ENCODE peak calls at places on chromosome 1, in five cellular contexts. Q is heart left ventricle, N is brain microvascular endothelial cell, C is left ventricle myocardium inferior, G is ovary. V is an unnamed sample.

GRCh38 chr1:165298081-165298820 is 58.3 kb downstream of the LMX1A start:
- DNase-seq in Q (no peak), N (no peak), C (no peak), G (no peak), V (no peak)

GRCh38 chr1:243974451-243975292 is 76.4 kb upstream of the ZBTB18 start:
- DNase-seq in Q (no peak), N (peak), C (no peak), G (no peak), V (no peak)

GRCh38 chr1:101938681-101939080 is 58.0 kb downstream of the OLFM3 start:
- DNase-seq in Q (no peak), N (no peak), C (no peak), G (no peak), V (no peak)

GRCh38 chr1:99964806-99965205 is 5.0 kb upstream of the SLC35A3 start:
- DNase-seq in Q (no peak), N (no peak), C (no peak), G (no peak), V (no peak)

GRCh38 chr1:162235261-162235780 is 141.3 kb downstream of the SPATA46 start:
- DNase-seq in Q (no peak), N (no peak), C (no peak), G (peak), V (no peak)

GRCh38 chr1:15411593-15412487 is 2.2 kb downstream of the EFHD2 start:
- DNase-seq in Q (peak), N (no peak), C (peak), G (peak), V (peak)

GRCh38 chr1:200090252-200091159 is 63.0 kb downstream of the NR5A2 start:
- DNase-seq in Q (no peak), N (peak), C (no peak), G (no peak), V (no peak)

GRCh38 chr1:230157409-230158390 is 90.7 kb downstream of the GALNT2 start:
- DNase-seq in Q (peak), N (no peak), C (no peak), G (no peak), V (no peak)

GRCh38 chr1:101376121-101377095 is 139.6 kb downstream of the S1PR1 start:
- DNase-seq in Q (no peak), N (no peak), C (no peak), G (no peak), V (no peak)

GRCh38 chr1:210123924-210124589 is 108.5 kb upstream of the SERTAD4 start:
- DNase-seq in Q (no peak), N (peak), C (no peak), G (no peak), V (no peak)

GRCh38 chr1:223462047-223462446 is 68.8 kb downstream of the CCDC185 start:
- DNase-seq in Q (no peak), N (no peak), C (no peak), G (no peak), V (no peak)

GRCh38 chr1:26094677-26095383 is 16.8 kb upstream of the PDIK1L start:
- DNase-seq in Q (peak), N (no peak), C (peak), G (no peak), V (no peak)

GRCh38 chr1:179146916-179147315 is 65.0 kb downstream of the TOR3A start:
- DNase-seq in Q (no peak), N (no peak), C (no peak), G (no peak), V (no peak)

GRCh38 chr1:220702733-220703704 is 12.9 kb downstream of the C1orf115 start:
- DNase-seq in Q (no peak), N (no peak), C (no peak), G (no peak), V (no peak)

GRCh38 chr1:44481701-44482100 is 76.6 kb downstream of the RNF220 start:
- DNase-seq in Q (no peak), N (no peak), C (no peak), G (no peak), V (no peak)

GRCh38 chr1:43711524-43712386 is 4.4 kb downstream of the ST3GAL3 start:
- DNase-seq in Q (no peak), N (peak), C (no peak), G (no peak), V (no peak)

GRCh38 chr1:179105393-179105792 is 23.5 kb downstream of the TOR3A start:
- DNase-seq in Q (no peak), N (no peak), C (no peak), G (no peak), V (no peak)

GRCh38 chr1:25556791-25557476 is 13.5 kb downstream of the LDLRAP1 start:
- DNase-seq in Q (no peak), N (no peak), C (no peak), G (no peak), V (no peak)

GRCh38 chr1:196423612-196424011 is 184.6 kb downstream of the KCNT2 start:
- DNase-seq in Q (no peak), N (no peak), C (no peak), G (no peak), V (no peak)

GRCh38 chr1:108913105-108913948 is 36.5 kb downstream of the GPSM2 start:
- DNase-seq in Q (no peak), N (no peak), C (no peak), G (no peak), V (no peak)

GRCh38 chr1:237568955-237569354 is 321.8 kb downstream of the ZP4 start:
- DNase-seq in Q (no peak), N (no peak), C (no peak), G (no peak), V (no peak)

GRCh38 chr1:61642475-61643232 is 82.3 kb downstream of the TM2D1 start:
- DNase-seq in Q (no peak), N (no peak), C (no peak), G (no peak), V (no peak)

GRCh38 chr1:81876901-81877750 is 76.4 kb downstream of the ADGRL2 start:
- DNase-seq in Q (no peak), N (peak), C (no peak), G (no peak), V (no peak)

GRCh38 chr1:60262701-60263100 is 189.1 kb upstream of the C1orf87 start:
- DNase-seq in Q (no peak), N (no peak), C (no peak), G (no peak), V (no peak)

GRCh38 chr1:156308078-156308477 is 9.0 kb upstream of the VHLL start:
- DNase-seq in Q (no peak), N (peak), C (no peak), G (no peak), V (no peak)

GRCh38 chr1:177966199-177966598 is 3.7 kb downstream of the SEC16B start:
- DNase-seq in Q (no peak), N (no peak), C (no peak), G (no peak), V (no peak)

GRCh38 chr1:228930479-228930957 is 195.2 kb downstream of the RHOU start:
- DNase-seq in Q (no peak), N (no peak), C (no peak), G (no peak), V (no peak)

GRCh38 chr1:107926436-107927080 is 38.4 kb downstream of the VAV3 start:
- DNase-seq in Q (no peak), N (no peak), C (no peak), G (no peak), V (no peak)

GRCh38 chr1:153534933-153535663 is 693 bp downstream of the S100A6 start:
- DNase-seq in Q (peak), N (no peak), C (peak), G (peak), V (peak)

GRCh38 chr1:111032295-111032897 is 68.7 kb upstream of the LRIF1 start:
- DNase-seq in Q (no peak), N (peak), C (no peak), G (no peak), V (peak)

GRCh38 chr1:12597792-12598191 is 20.2 kb downstream of the DHRS3 start:
- DNase-seq in Q (peak), N (no peak), C (peak), G (no peak), V (no peak)

GRCh38 chr1:63704443-63704842 is 69.4 kb upstream of the ROR1 start:
- DNase-seq in Q (no peak), N (no peak), C (no peak), G (no peak), V (no peak)

DNA sequence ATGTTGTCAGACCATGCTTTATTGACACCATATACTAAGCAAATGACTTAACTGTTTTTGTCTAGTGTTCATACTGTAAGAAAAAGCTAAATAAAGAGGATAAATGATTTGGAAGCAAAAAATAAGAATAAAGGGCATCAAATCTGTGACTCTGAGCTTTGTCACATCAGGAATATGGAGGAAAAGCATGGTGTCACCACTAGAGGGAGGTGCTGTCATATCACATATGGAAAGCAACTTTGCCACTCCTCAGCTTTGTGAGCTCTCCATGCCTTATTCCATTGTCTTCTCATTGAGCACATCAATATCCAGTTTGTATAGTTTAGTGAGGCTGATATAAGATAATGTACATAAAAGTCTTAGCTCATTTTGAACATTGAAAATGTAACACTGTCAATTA is 20.8 kb upstream of the GBP1 start:
- DNase-seq in Q (no peak), N (peak), C (no peak), G (no peak), V (peak)
- TF ChIP-seq CTCF in Q (peak), N (peak), C (peak), G (peak), V (peak)

GRCh38 chr1:234154320-234155251 is 218.7 kb upstream of the COA6 start:
- DNase-seq in Q (no peak), N (peak), C (no peak), G (no peak), V (peak)
- TF ChIP-seq CTCF in Q (peak), N (peak), C (peak), G (no peak), V (peak)

DNA sequence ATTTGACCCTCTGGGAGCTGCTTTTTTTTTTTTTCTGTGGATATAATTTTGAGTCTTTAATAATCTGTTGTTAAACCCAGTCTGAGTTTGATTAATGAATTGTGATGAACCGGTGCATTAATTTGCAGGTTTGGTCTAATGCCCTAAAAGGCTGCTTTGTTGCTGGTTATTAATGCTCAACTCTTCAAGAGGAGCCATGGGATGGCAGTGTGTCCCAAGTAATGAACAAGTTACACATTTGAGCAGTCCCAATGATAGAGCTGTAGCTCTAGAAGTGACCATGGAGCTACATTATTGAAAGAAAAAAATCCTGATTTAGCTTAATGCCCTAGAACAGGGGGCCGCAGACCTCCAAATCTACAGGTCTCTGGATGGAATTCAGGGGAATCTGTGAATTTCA is 53.1 kb downstream of the RWDD3 start:
- DNase-seq in Q (no peak), N (no peak), C (no peak), G (no peak), V (no peak)
- TF ChIP-seq CTCF in Q (no peak), N (no peak), C (no peak), G (no peak), V (no peak)

GRCh38 chr1:161197560-161198205 is 1.2 kb downstream of the ADAMTS4 start:
- DNase-seq in Q (no peak), N (no peak), C (no peak), G (no peak), V (no peak)

GRCh38 chr1:161196521-161197451 is 2.1 kb downstream of the ADAMTS4 start:
- DNase-seq in Q (peak), N (peak), C (peak), G (peak), V (no peak)

GRCh38 chr1:161199506-161200119 is 759 bp upstream of the ADAMTS4 start:
- DNase-seq in Q (peak), N (no peak), C (no peak), G (peak), V (no peak)

GRCh38 chr1:161198877-161199431 is at the start of gene ADAMTS4:
- DNase-seq in Q (peak), N (peak), C (peak), G (peak), V (no peak)

DNA sequence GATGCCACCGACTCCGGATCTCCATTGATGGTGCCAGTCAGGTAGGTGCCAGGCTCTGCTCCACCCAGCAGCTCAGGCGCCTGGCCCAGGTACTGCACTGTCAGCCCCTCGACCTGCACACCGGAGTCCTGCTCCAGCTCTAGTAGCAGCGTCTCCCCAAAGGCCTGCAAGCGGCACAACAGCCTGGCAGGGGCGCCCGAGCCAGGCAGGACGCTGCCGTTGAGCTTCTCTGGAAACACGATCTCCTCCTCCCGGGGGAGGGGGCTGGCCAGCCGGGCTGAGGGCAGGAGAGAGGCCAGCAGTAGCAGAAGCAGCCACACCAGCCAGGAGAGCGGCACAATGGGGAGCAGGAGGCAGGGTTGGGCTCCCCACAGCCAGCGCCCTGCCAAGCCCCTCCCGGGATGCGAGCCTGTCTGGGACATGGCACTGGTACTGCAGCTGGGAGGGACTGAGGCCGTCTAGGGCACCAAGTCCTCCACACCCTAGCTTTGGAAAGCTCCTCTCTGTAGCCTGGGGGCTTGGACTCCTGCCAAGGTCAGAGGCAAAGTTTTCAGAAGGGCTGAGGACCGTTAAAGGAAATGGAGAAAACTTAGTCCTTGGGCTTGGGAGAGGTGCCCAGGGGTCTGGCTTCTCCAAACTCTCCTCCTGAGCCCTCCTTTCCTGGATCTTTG is 513 bp downstream of the ADAMTS4 start:
- DNase-seq in Q (peak), N (no peak), C (peak), G (peak), V (no peak)
- TF ChIP-seq CTCF in Q (no peak), N (no peak), C (no peak), G (no peak), V (no peak)

GRCh38 chr1:37020653-37021277 is 13.6 kb downstream of the GRIK3 start:
- DNase-seq in Q (no peak), N (no peak), C (no peak), G (no peak), V (no peak)
- TF ChIP-seq CTCF in Q (no peak), N (no peak), C (no peak), G (no peak), V (no peak)

GRCh38 chr1:171139890-171140289 is 45.2 kb upstream of the FMO2 start:
- DNase-seq in Q (peak), N (no peak), C (no peak), G (peak), V (no peak)

GRCh38 chr1:171142451-171143121 is 42.5 kb upstream of the FMO2 start:
- DNase-seq in Q (peak), N (peak), C (no peak), G (peak), V (no peak)

GRCh38 chr1:171142081-171142450 is 43.0 kb upstream of the FMO2 start:
- DNase-seq in Q (peak), N (peak), C (peak), G (peak), V (no peak)

GRCh38 chr1:171140466-171140865 is 44.6 kb upstream of the FMO2 start:
- DNase-seq in Q (no peak), N (no peak), C (peak), G (peak), V (no peak)

DNA sequence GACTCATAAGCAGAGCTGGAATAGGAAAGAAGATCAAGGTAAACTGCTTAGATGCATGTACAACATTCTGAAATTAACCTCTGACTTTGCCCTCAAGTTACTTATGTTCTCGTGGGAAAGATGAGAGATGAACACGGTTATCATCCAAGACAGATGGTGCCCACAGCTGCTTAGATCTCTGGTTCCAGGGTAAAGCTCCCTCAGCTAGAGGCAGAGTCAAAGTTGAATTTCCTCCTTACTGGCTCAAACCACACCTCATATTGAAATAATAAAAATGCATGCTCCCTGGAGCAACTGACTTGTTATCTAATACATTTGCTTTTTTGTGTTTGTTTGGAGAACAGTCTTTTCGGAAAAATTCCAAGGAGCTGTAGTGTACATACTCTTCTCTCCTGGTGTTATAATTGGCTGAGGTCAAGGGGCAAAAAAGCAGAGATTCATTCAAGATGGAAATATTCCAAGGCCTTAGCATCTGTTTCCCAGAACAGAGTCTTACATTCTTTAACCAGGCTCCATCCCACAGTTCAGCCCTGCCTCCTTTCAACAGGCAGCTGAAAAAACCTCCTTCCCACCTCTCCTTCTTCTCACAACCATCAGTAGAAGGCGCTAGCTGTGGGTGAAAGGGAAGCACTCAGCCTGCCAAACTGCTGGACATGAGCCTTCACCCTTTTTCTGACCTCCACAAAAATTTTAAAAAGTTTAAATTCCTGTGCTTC is 43.6 kb upstream of the FMO2 start:
- DNase-seq in Q (peak), N (peak), C (peak), G (peak), V (no peak)
- TF ChIP-seq CTCF in Q (peak), N (peak), C (no peak), G (no peak), V (no peak)

DNA sequence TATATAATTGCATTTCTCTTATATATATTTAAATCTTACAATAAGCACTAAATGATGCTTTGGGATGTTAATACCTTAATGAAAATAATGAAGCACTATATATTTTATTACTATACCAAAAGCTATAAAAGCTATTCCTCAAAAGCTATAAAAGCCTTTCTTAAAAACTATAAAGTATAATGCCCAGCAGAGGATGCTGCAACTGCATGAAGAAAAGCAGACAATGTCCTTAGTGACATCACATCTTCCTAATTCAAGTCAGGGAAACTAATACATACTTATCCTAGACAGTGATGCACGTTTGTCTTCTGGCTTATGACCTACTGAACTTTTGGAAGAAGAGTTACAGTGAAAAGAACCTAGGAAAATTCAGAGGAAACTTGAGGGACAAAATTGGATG is 13.6 kb upstream of the C1orf185 start:
- DNase-seq in Q (no peak), N (peak), C (no peak), G (no peak), V (no peak)
- TF ChIP-seq CTCF in Q (no peak), N (peak), C (no peak), G (no peak), V (peak)

GRCh38 chr1:85898861-85899260 is 190.6 kb upstream of the ZNHIT6 start:
- DNase-seq in Q (no peak), N (peak), C (no peak), G (no peak), V (no peak)

GRCh38 chr1:85888961-85889360 is 180.7 kb upstream of the ZNHIT6 start:
- DNase-seq in Q (no peak), N (no peak), C (no peak), G (no peak), V (no peak)

GRCh38 chr1:85894651-85895050 is 186.4 kb upstream of the ZNHIT6 start:
- DNase-seq in Q (peak), N (peak), C (no peak), G (peak), V (peak)
- TF ChIP-seq CTCF in Q (peak), N (peak), C (peak), G (no peak), V (peak)